ENCODE peak calls at places on chromosomes 1 and 21, in five cellular contexts. R is A549, L is adrenal gland, U is spleen, S is heart left ventricle. T is an unnamed sample.

GRCh38 chr1:93774707-93775106 is 93.1 kb upstream of the BCAR3 start:
- DNase-seq in S (no peak), R (no peak), U (no peak), L (no peak), T (no peak)

GRCh38 chr1:109392037-109392787 is 5.5 kb downstream of the SORT1 start:
- DNase-seq in S (peak), U (no peak), L (peak), R (no peak), T (no peak)

GRCh38 chr21:34024382-34024693 is 49.0 kb upstream of the MRPS6 start:
- DNase-seq in R (no peak), L (no peak), S (no peak), U (no peak), T (no peak)

GRCh38 chr21:34945288-34945687 is 103.8 kb downstream of the RUNX1 start:
- DNase-seq in U (no peak), S (no peak), R (no peak), L (no peak), T (no peak)

GRCh38 chr21:45412909-45413581 is 8.1 kb downstream of the COL18A1 start:
- DNase-seq in R (no peak), L (no peak), U (peak), S (peak), T (no peak)

GRCh38 chr1:78516716-78517115 is 25.9 kb downstream of the PTGFR start:
- DNase-seq in L (no peak), U (no peak), S (no peak), R (no peak), T (no peak)

GRCh38 chr21:34520769-34521508 is 8.9 kb upstream of the KCNE1 start:
- DNase-seq in S (no peak), L (peak), R (no peak), U (no peak), T (no peak)

GRCh38 chr1:42660907-42661500 is 2.8 kb downstream of the PPIH start:
- DNase-seq in L (no peak), R (no peak), U (no peak), S (no peak), T (no peak)

GRCh38 chr21:35257413-35257812 is 208.3 kb upstream of the RUNX1 start:
- DNase-seq in U (no peak), L (peak), S (peak), R (peak), T (no peak)

GRCh38 chr21:41743321-41744027 is 23.4 kb downstream of the RIPK4 start:
- DNase-seq in U (peak), S (no peak), R (no peak), L (no peak), T (no peak)

GRCh38 chr1:91924146-91924545 is 25.1 kb upstream of the BRDT start:
- DNase-seq in S (no peak), R (no peak), L (no peak), U (no peak), T (peak)

GRCh38 chr1:178362784-178363183 is 134.0 kb downstream of the CLEC20A start:
- DNase-seq in S (no peak), U (no peak), L (no peak), R (no peak), T (no peak)

GRCh38 chr1:79497193-79497773 is 490.8 kb upstream of the ADGRL4 start:
- DNase-seq in S (no peak), R (peak), U (no peak), L (no peak), T (peak)

GRCh38 chr21:41972511-41973205 is 18.8 kb upstream of the C2CD2 start:
- DNase-seq in S (no peak), R (no peak), L (no peak), U (peak), T (no peak)

GRCh38 chr1:160124709-160125478 is 9.3 kb downstream of the ATP1A2 start:
- DNase-seq in R (peak), U (no peak), S (peak), L (peak), T (peak)

GRCh38 chr1:100400332-100400933 is 48.1 kb downstream of the CDC14A start:
- DNase-seq in R (no peak), U (peak), S (peak), L (peak), T (no peak)

GRCh38 chr1:212402876-212403275 is 11.8 kb downstream of the PACC1 start:
- DNase-seq in R (no peak), U (no peak), L (no peak), S (no peak), T (no peak)

GRCh38 chr1:232290570-232290969 is 339.4 kb downstream of the SIPA1L2 start:
- DNase-seq in U (no peak), L (no peak), R (no peak), S (no peak), T (no peak)

GRCh38 chr1:47262787-47263413 is 30.9 kb upstream of the TAL1 start:
- DNase-seq in S (peak), L (peak), U (no peak), R (peak), T (no peak)

GRCh38 chr1:116951175-116951935 is 41.6 kb downstream of the PTGFRN start:
- DNase-seq in U (no peak), L (peak), R (no peak), S (no peak), T (no peak)

GRCh38 chr1:151416231-151416630 is 16.9 kb downstream of the PSMB4 start:
- DNase-seq in R (no peak), S (no peak), U (no peak), L (peak), T (no peak)

GRCh38 chr21:39525129-39525528 is 73.4 kb downstream of the SH3BGR start:
- DNase-seq in S (no peak), U (no peak), R (no peak), L (peak), T (no peak)

GRCh38 chr1:79663916-79664315 is 657.4 kb upstream of the ADGRL4 start:
- DNase-seq in U (no peak), L (no peak), R (no peak), S (no peak), T (no peak)

GRCh38 chr1:6001992-6002576 is 9.9 kb upstream of the NPHP4 start:
- DNase-seq in L (peak), R (no peak), S (peak), U (peak), T (peak)

GRCh38 chr1:55155522-55155921 is 59.6 kb downstream of the USP24 start:
- DNase-seq in S (peak), R (no peak), U (no peak), L (peak), T (no peak)

GRCh38 chr1:216632980-216633379 is 90.2 kb downstream of the ESRRG start:
- DNase-seq in S (no peak), U (no peak), L (no peak), R (no peak), T (no peak)

GRCh38 chr21:35298757-35299156 is 249.7 kb upstream of the RUNX1 start:
- DNase-seq in R (no peak), L (no peak), U (no peak), S (no peak), T (no peak)

GRCh38 chr1:111565079-111565478 is 54.5 kb upstream of the RAP1A start:
- DNase-seq in S (no peak), L (no peak), U (no peak), R (no peak), T (no peak)

GRCh38 chr1:157154291-157154690 is 16.1 kb upstream of the ETV3 start:
- DNase-seq in R (no peak), L (no peak), U (no peak), S (no peak), T (no peak)

GRCh38 chr1:177170756-177171535 is at the start of gene BRINP2:
- DNase-seq in U (peak), S (peak), L (peak), R (peak), T (no peak)

GRCh38 chr1:42935313-42935624 is 23.4 kb downstream of the SLC2A1 start:
- DNase-seq in R (no peak), L (no peak), S (no peak), U (peak), T (no peak)

GRCh38 chr1:20981903-20982695 is 194.6 kb downstream of the EIF4G3 start:
- DNase-seq in R (no peak), L (no peak), S (no peak), U (no peak), T (no peak)

GRCh38 chr1:87084247-87084836 is 169.9 kb downstream of the HS2ST1 start:
- DNase-seq in L (no peak), R (peak), U (no peak), S (no peak), T (no peak)

GRCh38 chr1:190084552-190084951 is 393.1 kb downstream of the BRINP3 start:
- DNase-seq in S (no peak), L (no peak), R (no peak), U (no peak), T (no peak)

GRCh38 chr1:76746195-76746594 is 121.1 kb upstream of the ST6GALNAC5 start:
- DNase-seq in U (no peak), S (no peak), L (no peak), R (no peak), T (no peak)

GRCh38 chr1:19398309-19398760 is 86.2 kb downstream of the SLC66A1 start:
- DNase-seq in R (no peak), L (no peak), U (no peak), S (no peak), T (peak)

GRCh38 chr1:61077676-61078521 is 4.5 kb upstream of the NFIA start:
- DNase-seq in L (peak), U (peak), S (peak), R (peak), T (peak)
- TF ChIP-seq POLR2A in L (no peak), U (no peak), S (peak), R (no peak), T (no peak)

DNA sequence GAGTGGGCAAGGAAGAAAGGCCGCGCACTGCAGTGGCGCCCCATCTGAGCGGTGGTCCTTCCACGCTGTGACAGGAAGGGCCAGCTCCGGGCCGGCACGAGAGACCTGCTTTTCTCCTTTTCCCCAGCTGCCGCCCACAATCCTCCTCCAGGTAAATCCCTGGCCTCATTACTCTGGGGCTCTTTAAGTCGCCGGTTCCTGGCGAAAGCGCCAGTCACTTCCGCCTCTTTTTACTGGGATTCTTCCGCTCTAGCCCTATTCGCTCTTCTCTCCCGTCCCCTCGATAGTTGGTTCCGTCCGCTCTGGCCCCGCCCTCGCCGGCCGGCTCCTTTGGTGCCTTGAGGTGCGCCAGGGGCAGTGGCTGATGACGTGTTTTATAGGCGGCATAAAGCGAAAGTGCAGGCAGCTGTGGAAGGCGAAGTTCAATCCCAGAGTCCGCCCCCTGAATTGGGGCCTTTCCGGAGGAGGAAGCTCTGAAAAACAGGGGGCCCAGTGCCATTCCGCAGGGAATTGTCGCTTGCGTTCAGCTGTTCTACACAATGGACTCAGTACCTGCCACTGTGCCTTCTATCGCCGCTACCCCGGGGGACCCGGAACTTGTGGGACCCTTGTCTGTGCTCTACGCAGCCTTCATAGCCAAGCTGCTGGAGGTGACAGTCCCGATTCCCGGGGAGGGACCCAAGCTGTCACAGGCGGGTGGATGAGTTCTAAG is 26.2 kb downstream of the MIA3 start:
- DNase-seq in S (peak), R (peak), U (peak), L (peak), T (peak)
- TF ChIP-seq POLR2A in S (peak), R (peak), U (peak), L (peak), T (peak)

GRCh38 chr21:15289896-15290841 is 225.4 kb upstream of the NRIP1 start:
- DNase-seq in R (no peak), L (peak), U (peak), S (no peak), T (peak)
- TF ChIP-seq POLR2A in R (no peak), L (no peak), U (no peak), S (no peak), T (no peak)

DNA sequence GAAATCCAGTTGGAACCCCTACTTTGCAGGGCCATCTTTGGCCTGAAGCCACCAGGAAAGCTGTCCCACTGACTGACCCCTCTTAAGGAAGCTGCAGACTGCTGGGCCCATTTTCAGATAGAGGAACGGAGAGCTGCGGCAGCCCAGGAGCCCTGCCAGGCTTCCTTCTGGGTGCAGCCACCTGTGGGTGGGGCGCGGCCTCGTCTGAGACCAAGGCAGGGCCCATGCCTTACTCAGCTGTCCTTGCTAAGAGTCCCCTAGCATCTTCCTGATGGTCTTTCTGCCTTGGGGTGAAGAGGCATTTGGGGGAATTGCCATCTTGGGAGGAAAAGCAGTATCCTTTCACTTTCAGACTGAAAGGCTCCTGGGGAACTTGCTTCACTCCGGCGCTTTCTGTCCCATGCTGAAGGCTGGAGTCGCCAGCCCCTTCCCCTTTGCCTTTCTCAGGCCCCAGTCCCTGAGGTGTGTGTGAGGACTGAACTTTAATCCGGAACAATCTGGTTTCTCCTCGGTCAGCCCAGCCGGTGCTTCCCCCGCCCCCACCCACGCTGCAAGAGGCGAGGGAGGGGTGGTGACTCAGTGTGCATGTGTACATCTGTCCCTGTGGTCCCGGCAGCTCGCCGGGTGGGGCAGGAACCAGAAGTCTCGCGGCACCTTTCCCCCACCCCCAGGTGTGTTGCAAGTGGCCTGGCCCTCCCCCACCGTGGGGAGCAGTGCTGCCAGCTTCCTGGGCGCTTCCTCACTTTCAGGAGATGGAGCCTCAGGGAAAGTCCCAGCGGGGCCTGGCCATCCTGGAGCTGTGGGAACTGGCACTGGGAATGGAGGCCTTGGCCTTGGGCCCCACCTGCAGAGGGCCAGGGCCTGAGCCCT is 5.1 kb downstream of the ZC3H12A start:
- DNase-seq in L (peak), R (peak), U (peak), S (peak), T (peak)
- TF ChIP-seq POLR2A in L (no peak), R (no peak), U (no peak), S (peak), T (no peak)

DNA sequence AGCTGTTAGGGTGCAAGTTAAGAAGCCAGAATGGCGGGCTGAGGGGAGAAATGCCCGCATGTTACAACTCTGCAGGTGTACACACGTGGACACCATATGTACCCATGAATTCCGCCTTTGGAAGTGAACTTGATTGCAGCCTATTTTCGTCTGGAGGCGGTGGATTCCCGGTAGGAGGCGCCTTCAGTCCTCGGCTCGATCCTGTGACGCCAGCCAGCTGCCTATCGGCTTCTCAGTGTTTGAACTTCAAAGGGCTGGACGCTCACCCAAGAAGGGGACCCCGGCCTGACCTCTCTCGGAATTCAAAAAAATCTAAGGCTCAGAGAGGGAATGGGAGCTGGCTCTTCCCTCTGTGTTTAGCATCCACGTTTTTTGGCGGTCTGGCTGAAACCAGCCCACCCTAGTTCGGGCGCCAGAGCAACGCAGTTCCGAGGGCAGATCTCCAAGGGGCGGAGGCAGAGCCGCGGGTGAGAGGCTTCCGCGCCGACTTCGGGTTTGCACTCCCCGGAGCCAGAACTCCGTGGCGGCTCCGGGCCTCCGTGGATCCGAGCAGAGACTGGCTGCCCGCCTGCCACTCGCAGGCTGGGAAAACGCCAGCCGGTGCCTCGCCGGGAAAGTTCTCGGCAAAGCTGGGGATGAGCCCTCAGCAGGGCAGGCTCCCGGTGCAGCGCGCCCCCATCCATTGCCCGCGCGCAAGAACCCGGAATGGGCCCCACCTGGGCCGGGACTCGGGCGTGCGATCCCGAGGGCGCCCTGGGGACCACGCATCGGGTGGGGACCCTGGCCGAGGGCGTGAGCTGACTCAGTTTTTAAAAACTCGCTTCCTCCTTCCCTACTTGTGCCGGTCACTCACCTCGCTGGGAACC is 996 bp upstream of the TMEM51 start:
- DNase-seq in U (peak), S (peak), R (peak), L (peak), T (peak)
- TF ChIP-seq POLR2A in U (no peak), S (no peak), R (no peak), L (peak), T (no peak)

GRCh38 chr1:155977607-155978324 is 581 bp downstream of the ARHGEF2 start:
- DNase-seq in L (peak), S (peak), U (no peak), R (no peak), T (no peak)
- TF ChIP-seq POLR2A in L (no peak), S (no peak), U (no peak), R (no peak), T (peak)

GRCh38 chr1:39214998-39215873 is 10.7 kb downstream of the MACF1 start:
- DNase-seq in U (peak), R (no peak), S (no peak), L (no peak), T (no peak)
- TF ChIP-seq POLR2A in U (no peak), R (no peak), S (no peak), L (no peak), T (no peak)